ENCODE peak calls at places on chromosomes 7 and 10, in seven cellular contexts. E, B, H, K, V, C and L are unnamed samples.

GRCh38 chr7:135536160-135536559 is 21.6 kb upstream of the NUP205 start:
- DNase-seq in E (peak), B (no peak), H (peak), K (no peak), V (peak), C (no peak), L (peak)

GRCh38 chr7:140479062-140479738 is at the start of gene MKRN1:
- DNase-seq in E (peak), B (peak), H (peak), K (peak), V (peak), C (peak), L (peak)

GRCh38 chr10:127195571-127196226 is 692 bp downstream of the INSYN2A start:
- DNase-seq in E (peak), B (no peak), H (peak), K (no peak), V (no peak), C (no peak), L (peak)

GRCh38 chr10:30637881-30638467 is 8.4 kb upstream of the LYZL2 start:
- DNase-seq in E (peak), B (no peak), H (peak), K (no peak), V (peak), C (peak), L (peak)

GRCh38 chr10:92478536-92478935 is 95.4 kb downstream of the IDE start:
- DNase-seq in E (no peak), B (no peak), H (no peak), K (no peak), V (no peak), C (no peak), L (no peak)

GRCh38 chr7:120059641-120060040 is 213.3 kb upstream of the KCND2 start:
- DNase-seq in E (no peak), B (no peak), H (no peak), K (no peak), V (no peak), C (no peak), L (no peak)

GRCh38 chr7:128265906-128266300 is 24.8 kb downstream of the LEP start:
- DNase-seq in E (no peak), B (no peak), H (no peak), K (no peak), V (no peak), C (no peak), L (no peak)

GRCh38 chr7:18053177-18053928 is 25.7 kb upstream of the PRPS1L1 start:
- DNase-seq in E (no peak), B (no peak), H (peak), K (no peak), V (no peak), C (peak), L (no peak)

GRCh38 chr7:27840314-27840713 is 100.4 kb downstream of the TAX1BP1 start:
- DNase-seq in E (no peak), B (no peak), H (no peak), K (no peak), V (no peak), C (no peak), L (no peak)

GRCh38 chr7:42020067-42020466 is 216.9 kb downstream of the GLI3 start:
- DNase-seq in E (no peak), B (no peak), H (no peak), K (no peak), V (no peak), C (no peak), L (peak)

GRCh38 chr7:46369933-46370654 is 449.0 kb upstream of the IGFBP3 start:
- DNase-seq in E (peak), B (no peak), H (peak), K (no peak), V (peak), C (peak), L (peak)

GRCh38 chr10:88136712-88137111 is 273.3 kb downstream of the PTEN start:
- DNase-seq in E (no peak), B (no peak), H (no peak), K (peak), V (no peak), C (no peak), L (no peak)

GRCh38 chr7:50687575-50688261 is 95.0 kb downstream of the GRB10 start:
- DNase-seq in E (peak), B (no peak), H (peak), K (no peak), V (peak), C (no peak), L (peak)

GRCh38 chr10:119031496-119032059 is 2.1 kb downstream of the NANOS1 start:
- DNase-seq in E (peak), B (no peak), H (no peak), K (no peak), V (no peak), C (peak), L (no peak)

GRCh38 chr7:6440381-6440780 is 7.4 kb downstream of the DAGLB start:
- DNase-seq in E (no peak), B (no peak), H (no peak), K (no peak), V (no peak), C (no peak), L (no peak)

GRCh38 chr10:4770766-4771553 is 55.0 kb upstream of the AKR1E2 start:
- DNase-seq in E (peak), B (no peak), H (peak), K (no peak), V (peak), C (peak), L (peak)
- TF ChIP-seq CTCF in E (no peak), B (peak), H (peak), K (no peak), V (peak), C (peak), L (peak)

DNA sequence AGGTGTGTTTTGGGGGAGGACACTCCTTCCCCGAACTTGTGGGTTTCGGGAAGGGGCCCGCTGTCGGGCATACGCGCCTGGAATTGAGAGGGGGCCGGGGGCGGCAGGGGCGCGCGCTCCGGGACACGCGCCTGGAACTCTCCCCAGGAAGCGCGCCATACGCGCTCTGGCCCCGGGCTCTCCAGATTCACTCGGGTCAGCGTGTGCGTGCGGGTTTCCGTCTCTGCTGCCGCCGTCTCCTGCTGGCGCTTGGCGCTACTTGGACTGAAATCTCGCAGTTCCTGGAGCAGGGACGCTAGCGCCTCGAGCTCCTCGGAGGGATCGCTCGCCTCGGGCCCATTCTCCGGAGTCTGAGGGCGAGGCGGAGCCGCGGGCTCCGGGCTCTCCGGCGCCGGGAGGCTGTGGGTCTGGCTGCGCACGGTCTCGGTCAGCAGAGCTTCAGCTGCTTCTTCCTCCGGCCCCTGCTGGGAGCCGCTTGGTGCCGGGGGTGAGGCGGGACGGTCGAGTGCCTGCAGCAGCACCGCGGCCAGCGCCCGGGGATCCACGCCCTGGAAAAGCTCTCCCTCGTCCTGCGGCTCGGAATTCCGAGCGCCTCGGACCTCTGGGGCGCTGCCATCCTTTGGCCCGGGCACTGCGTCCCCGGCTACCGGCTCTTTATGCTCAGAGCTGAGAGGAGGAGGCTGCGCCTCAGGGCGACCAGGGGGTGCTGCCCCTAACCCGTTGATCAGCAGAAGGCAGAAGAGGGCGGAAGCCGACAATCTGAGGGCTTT is 1.1 kb downstream of the VGF start:
- DNase-seq in E (peak), B (no peak), H (peak), K (no peak), V (no peak), C (peak), L (peak)
- H3K4me3 ChIP-seq in E (no peak), B (peak), H (no peak), K (peak), V (no peak), C (peak), L (peak)

DNA sequence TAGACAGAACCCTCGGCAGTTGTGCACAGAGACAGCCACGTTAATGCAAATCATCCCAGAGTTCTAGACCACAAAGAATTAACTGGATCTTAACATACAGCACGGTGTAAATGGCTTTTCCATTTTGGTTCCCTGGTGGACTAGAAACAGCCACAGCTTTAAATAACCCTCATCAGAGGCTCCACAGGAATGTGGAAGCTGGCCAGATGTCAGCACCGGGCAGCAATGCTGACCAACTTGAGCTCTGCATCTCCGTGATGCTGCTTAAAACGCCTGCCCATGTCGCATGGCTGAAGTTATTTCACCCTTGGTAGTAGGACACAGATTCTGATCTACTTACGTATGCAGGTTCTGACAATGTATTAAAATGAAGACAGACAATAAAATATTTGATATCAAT is 24.5 kb downstream of the RSU1 start:
- DNase-seq in E (peak), B (no peak), H (peak), K (no peak), V (peak), C (no peak), L (no peak)
- TF ChIP-seq CTCF in E (no peak), B (no peak), H (no peak), K (no peak), V (no peak), C (no peak), L (no peak)

GRCh38 chr10:24115403-24115802 is 93.5 kb upstream of the KIAA1217 start:
- DNase-seq in E (no peak), B (no peak), H (no peak), K (no peak), V (no peak), C (no peak), L (peak)

GRCh38 chr10:24120651-24121050 is 88.3 kb upstream of the KIAA1217 start:
- DNase-seq in E (no peak), B (no peak), H (no peak), K (no peak), V (no peak), C (no peak), L (no peak)

GRCh38 chr10:24119919-24120318 is 89.0 kb upstream of the KIAA1217 start:
- DNase-seq in E (no peak), B (no peak), H (no peak), K (no peak), V (no peak), C (no peak), L (no peak)

GRCh38 chr10:24114561-24114960 is 94.4 kb upstream of the KIAA1217 start:
- DNase-seq in E (peak), B (no peak), H (no peak), K (no peak), V (no peak), C (no peak), L (no peak)

GRCh38 chr10:24118246-24118645 is 90.7 kb upstream of the KIAA1217 start:
- DNase-seq in E (peak), B (no peak), H (no peak), K (no peak), V (no peak), C (no peak), L (peak)
- H3K4me3 ChIP-seq in E (no peak), B (peak), H (no peak), K (no peak), V (no peak), C (no peak), L (no peak)

GRCh38 chr10:94443549-94443948 is 41.2 kb downstream of the TBC1D12 start:
- DNase-seq in E (no peak), B (no peak), H (no peak), K (no peak), V (no peak), C (no peak), L (no peak)

GRCh38 chr10:94443052-94443451 is 40.7 kb downstream of the TBC1D12 start:
- DNase-seq in E (no peak), B (no peak), H (no peak), K (no peak), V (no peak), C (no peak), L (no peak)

GRCh38 chr10:94440096-94440495 is 37.8 kb downstream of the TBC1D12 start:
- DNase-seq in E (no peak), B (no peak), H (no peak), K (no peak), V (no peak), C (no peak), L (no peak)

GRCh38 chr10:94439275-94439861 is 37.0 kb downstream of the TBC1D12 start:
- DNase-seq in E (peak), B (no peak), H (peak), K (peak), V (peak), C (no peak), L (peak)
- TF ChIP-seq CTCF in E (peak), B (no peak), H (peak), K (no peak), V (no peak), C (no peak), L (no peak)

DNA sequence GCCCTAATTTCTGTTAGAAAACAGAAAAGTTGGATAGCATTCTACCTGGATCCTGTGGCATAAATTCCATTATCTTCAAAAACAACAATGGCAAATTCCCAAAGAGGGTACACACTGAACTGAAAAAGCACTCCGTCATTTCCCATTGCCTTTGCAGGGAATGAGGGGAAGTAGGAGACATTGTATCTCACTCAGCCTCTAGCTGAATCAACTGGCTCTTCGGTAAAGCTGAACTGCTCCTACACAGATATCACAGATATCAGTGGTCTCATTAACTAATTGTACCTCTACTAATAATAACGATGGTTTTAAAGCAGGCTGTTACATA is 64.2 kb upstream of the PRKAR2B start:
- DNase-seq in E (no peak), B (no peak), H (no peak), K (no peak), V (no peak), C (no peak), L (no peak)
- H3K4me3 ChIP-seq in E (no peak), B (no peak), H (no peak), K (no peak), V (no peak), C (no peak), L (no peak)

GRCh38 chr7:110291430-110291829 is 799.5 kb upstream of the LRRN3 start:
- DNase-seq in E (no peak), B (no peak), H (no peak), K (no peak), V (no peak), C (no peak), L (no peak)

GRCh38 chr7:110296321-110296720 is 794.6 kb upstream of the LRRN3 start:
- DNase-seq in E (no peak), B (no peak), H (no peak), K (no peak), V (no peak), C (peak), L (no peak)
- TF ChIP-seq CTCF in E (no peak), B (no peak), H (no peak), K (no peak), V (no peak), C (no peak), L (no peak)